ENCODE peak calls at places on chromosomes 4 and X, in nine cellular contexts. W is T1000; N is KBM-7; K is SJSA1; U is HuH-7.5; B is iris pigment epithelial cell; I is kidney tubule cell; R is activated gamma-delta T cell treated with anti-CD3 and anti-CD28 coated beads, Interleukin-2, amount 50 U/mL, for 16 hours; D is aorta. V is an unnamed sample.

GRCh38 chr4:17310269-17310652 is 201.6 kb downstream of the QDPR start:
- DNase-seq in N (no peak), B (peak), I (no peak), U (no peak), K (no peak), R (no peak), D (no peak), W (no peak), V (no peak)

GRCh38 chr4:173038192-173038896 is 130.3 kb upstream of the GALNT7 start:
- DNase-seq in R (no peak), U (no peak), D (no peak), K (no peak), N (no peak), W (no peak), B (no peak), I (no peak), V (no peak)

GRCh38 chr4:152843476-152844107 is 63.8 kb downstream of the ARFIP1 start:
- DNase-seq in K (no peak), W (no peak), I (peak), B (no peak), R (no peak), N (no peak), U (no peak), D (no peak), V (no peak)

GRCh38 chr4:84826681-84827080 is 139.8 kb downstream of the WDFY3 start:
- DNase-seq in D (no peak), B (no peak), I (no peak), W (no peak), N (no peak), K (no peak), R (no peak), U (no peak), V (no peak)

GRCh38 chrX:138945219-138945618 is 233.7 kb upstream of the FGF13 start:
- DNase-seq in R (no peak), K (no peak), U (no peak), B (peak), W (no peak), N (no peak), D (no peak), I (peak), V (no peak)

GRCh38 chr4:184553891-184554290 is 79.5 kb upstream of the IRF2 start:
- DNase-seq in N (no peak), W (no peak), R (no peak), D (no peak), U (no peak), K (no peak), B (no peak), I (no peak), V (no peak)

GRCh38 chr4:100517864-100518341 is at the start of gene EMCN:
- DNase-seq in D (no peak), W (no peak), R (no peak), K (no peak), B (no peak), I (no peak), U (no peak), N (no peak), V (no peak)

GRCh38 chr4:52288212-52288611 is 237.1 kb downstream of the SPATA18 start:
- DNase-seq in I (no peak), R (no peak), D (no peak), B (no peak), K (no peak), W (no peak), N (no peak), U (no peak), V (no peak)

GRCh38 chrX:1542994-1543725 is 6.2 kb upstream of the P2RY8 start:
- DNase-seq in D (no peak), W (no peak), R (no peak), I (no peak), U (no peak), K (no peak), B (no peak), N (no peak), V (no peak)

GRCh38 chr4:76590847-76591281 is 155.8 kb downstream of the SHROOM3 start:
- DNase-seq in R (no peak), D (no peak), W (no peak), B (peak), K (peak), I (peak), U (no peak), N (no peak), V (no peak)